ENCODE peak calls at places on chromosomes 4 and X, in four cellular contexts. H, Z, K and E are unnamed samples.

GRCh38 chr4:8765084-8765483 is 106.6 kb downstream of the HMX1 start:
- DNase-seq in H (peak), Z (no peak), K (no peak), E (no peak)

GRCh38 chr4:38815879-38816782 is 11.5 kb upstream of the TLR1 start:
- DNase-seq in H (no peak), Z (no peak), K (no peak), E (peak)

GRCh38 chr4:178553201-178553600 is 1111.0 kb upstream of the AGA start:
- DNase-seq in H (no peak), Z (no peak), K (no peak), E (no peak)

GRCh38 chrX:107851215-107851614 is 25.5 kb downstream of the MID2 start:
- DNase-seq in H (no peak), Z (no peak), K (no peak), E (no peak)

GRCh38 chrX:118682258-118683014 is 45.0 kb upstream of the IL13RA1 start:
- DNase-seq in H (no peak), Z (no peak), K (no peak), E (no peak)

GRCh38 chrX:109841869-109842579 is 109.0 kb upstream of the ACSL4 start:
- DNase-seq in H (no peak), Z (no peak), K (peak), E (no peak)

GRCh38 chr4:26859762-26860156 is 882 bp upstream of the STIM2 start:
- DNase-seq in H (no peak), Z (no peak), K (no peak), E (no peak)

GRCh38 chrX:134761788-134762187 is 103.5 kb upstream of the PLAC1 start:
- DNase-seq in H (no peak), Z (peak), K (no peak), E (no peak)

GRCh38 chrX:150581093-150581775 is 12.8 kb downstream of the MTM1 start:
- DNase-seq in H (no peak), Z (no peak), K (no peak), E (no peak)

GRCh38 chr4:2436761-2437474 is 18.2 kb downstream of the CFAP99 start:
- DNase-seq in H (no peak), Z (no peak), K (no peak), E (no peak)

GRCh38 chrX:112704226-112704625 is 24.5 kb upstream of the LHFPL1 start:
- DNase-seq in H (no peak), Z (no peak), K (no peak), E (no peak)

GRCh38 chr4:44002368-44002767 is 446.2 kb downstream of the KCTD8 start:
- DNase-seq in H (no peak), Z (no peak), K (no peak), E (no peak)

GRCh38 chrX:39772057-39772832 is 325.5 kb downstream of the BCOR start:
- DNase-seq in H (peak), Z (no peak), K (peak), E (no peak)

GRCh38 chr4:153318696-153319320 is 25.7 kb upstream of the MND1 start:
- DNase-seq in H (no peak), Z (peak), K (peak), E (no peak)

GRCh38 chrX:124540474-124540873 is 194.1 kb downstream of the SH2D1A start:
- DNase-seq in H (no peak), Z (no peak), K (no peak), E (no peak)

GRCh38 chrX:123581586-123581985 is 151.3 kb downstream of the THOC2 start:
- DNase-seq in H (no peak), Z (no peak), K (no peak), E (no peak)

GRCh38 chrX:25869761-25870160 is 268.4 kb upstream of the MAGEB18 start:
- DNase-seq in H (no peak), Z (no peak), K (no peak), E (no peak)

GRCh38 chrX:153381684-153382532 is 19.2 kb downstream of the PNMA6E start:
- DNase-seq in H (no peak), Z (peak), K (peak), E (no peak)

GRCh38 chr4:20305976-20306375 is 54.3 kb downstream of the SLIT2 start:
- DNase-seq in H (no peak), Z (peak), K (no peak), E (no peak)

GRCh38 chrX:118116308-118117068 is at the start of gene KLHL13:
- DNase-seq in H (peak), Z (peak), K (peak), E (no peak)

GRCh38 chrX:10041383-10041782 is 74.2 kb downstream of the CLDN34 start:
- DNase-seq in H (no peak), Z (no peak), K (no peak), E (no peak)

GRCh38 chrX:16172391-16172790 is 5.1 kb downstream of the MAGEB17 start:
- DNase-seq in H (no peak), Z (no peak), K (no peak), E (no peak)

GRCh38 chr4:22962186-22962786 is 269.5 kb downstream of the GBA3 start:
- DNase-seq in H (no peak), Z (no peak), K (peak), E (no peak)

GRCh38 chr4:95764961-95765360 is 74.9 kb upstream of the PDHA2 start:
- DNase-seq in H (no peak), Z (no peak), K (no peak), E (no peak)

GRCh38 chr4:47490550-47490949 is 5.5 kb downstream of the ATP10D start:
- DNase-seq in H (no peak), Z (peak), K (peak), E (no peak)

GRCh38 chr4:3416270-3416669 is 25.5 kb upstream of the HGFAC start:
- DNase-seq in H (no peak), Z (no peak), K (no peak), E (no peak)

GRCh38 chrX:100207331-100208024 is 202.6 kb downstream of the PCDH19 start:
- DNase-seq in H (no peak), Z (no peak), K (no peak), E (no peak)

GRCh38 chrX:291411-291901 is 10.3 kb downstream of the PLCXD1 start:
- DNase-seq in H (no peak), Z (no peak), K (no peak), E (no peak)

GRCh38 chr4:187172340-187172761 is 448.7 kb upstream of the FAT1 start:
- DNase-seq in H (no peak), Z (peak), K (no peak), E (no peak)

GRCh38 chrX:151393514-151393913 is 3.5 kb upstream of the VMA21 start:
- DNase-seq in H (peak), Z (no peak), K (no peak), E (no peak)

GRCh38 chrX:65516756-65517155 is 17.8 kb downstream of the LAS1L start:
- DNase-seq in H (no peak), Z (no peak), K (no peak), E (no peak)

GRCh38 chr4:153963216-153963615 is 174.3 kb upstream of the SFRP2 start:
- DNase-seq in H (no peak), Z (no peak), K (no peak), E (no peak)

GRCh38 chr4:80006935-80007744 is 65.9 kb downstream of the ANTXR2 start:
- DNase-seq in H (no peak), Z (peak), K (peak), E (no peak)

GRCh38 chr4:108034560-108034959 is 44.9 kb downstream of the HADH start:
- DNase-seq in H (no peak), Z (no peak), K (no peak), E (no peak)

GRCh38 chrX:18012974-18013373 is 151.9 kb upstream of the RAI2 start:
- DNase-seq in H (no peak), Z (no peak), K (no peak), E (no peak)

GRCh38 chrX:65932173-65933084 is 107.5 kb downstream of the VSIG4 start:
- DNase-seq in H (peak), Z (peak), K (peak), E (no peak)

GRCh38 chr4:26197018-26197779 is 123.6 kb upstream of the RBPJ start:
- DNase-seq in H (no peak), Z (no peak), K (no peak), E (peak)

GRCh38 chr4:150305995-150306394 is 227.8 kb downstream of the DCLK2 start:
- DNase-seq in H (no peak), Z (no peak), K (no peak), E (no peak)
- TF ChIP-seq USF1 in H (no peak), Z (no peak), K (no peak), E (no peak)

GRCh38 chr4:139470295-139470694 is 16.4 kb downstream of the RAB33B start:
- DNase-seq in H (no peak), Z (no peak), K (no peak), E (no peak)

GRCh38 chr4:139469216-139469615 is 15.3 kb downstream of the RAB33B start:
- DNase-seq in H (no peak), Z (no peak), K (no peak), E (no peak)

GRCh38 chr4:139469869-139470268 is 15.9 kb downstream of the RAB33B start:
- DNase-seq in H (no peak), Z (no peak), K (no peak), E (no peak)

GRCh38 chr4:139461022-139461421 is 7.1 kb downstream of the RAB33B start:
- DNase-seq in H (peak), Z (peak), K (peak), E (no peak)

DNA sequence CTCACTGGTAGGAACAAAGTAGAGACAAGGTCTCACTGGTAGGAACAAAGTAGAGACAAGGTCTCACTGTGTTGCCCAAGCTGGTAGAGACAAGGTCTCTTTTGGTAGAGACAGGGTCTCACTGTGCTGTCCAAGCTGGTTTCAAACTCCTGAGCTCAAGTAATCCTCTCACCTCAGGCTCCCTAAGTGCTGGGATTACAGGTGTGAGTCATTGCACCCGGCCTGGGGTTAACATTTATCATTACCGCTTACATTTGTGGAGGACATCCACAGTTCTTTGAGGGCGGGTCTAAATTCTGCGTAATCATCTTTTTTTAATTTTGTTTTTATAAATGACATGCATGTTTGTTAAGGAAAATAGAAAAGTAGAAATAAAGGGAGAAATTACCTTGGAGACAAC is 12.0 kb downstream of the RAB33B start:
- DNase-seq in H (no peak), Z (no peak), K (no peak), E (no peak)
- TF ChIP-seq USF1 in H (no peak), Z (no peak), K (no peak), E (no peak)

GRCh38 chr4:32858971-32859370 is 2138.8 kb downstream of the PCDH7 start:
- DNase-seq in H (no peak), Z (no peak), K (no peak), E (no peak)
- TF ChIP-seq USF1 in H (no peak), Z (no peak), K (no peak), E (no peak)

GRCh38 chr4:6023766-6024165 is 5.5 kb upstream of the C4orf50 start:
- DNase-seq in H (no peak), Z (no peak), K (no peak), E (no peak)

GRCh38 chr4:6027392-6027791 is 9.2 kb upstream of the C4orf50 start:
- DNase-seq in H (no peak), Z (no peak), K (no peak), E (no peak)

GRCh38 chr4:6022607-6023288 is 4.5 kb upstream of the C4orf50 start:
- DNase-seq in H (no peak), Z (no peak), K (no peak), E (no peak)

GRCh38 chr4:6021831-6022606 is 3.8 kb upstream of the C4orf50 start:
- DNase-seq in H (no peak), Z (no peak), K (no peak), E (no peak)

GRCh38 chr4:6024450-6024960 is 6.3 kb upstream of the C4orf50 start:
- DNase-seq in H (no peak), Z (no peak), K (no peak), E (no peak)
- TF ChIP-seq USF1 in H (no peak), Z (no peak), K (no peak), E (no peak)

DNA sequence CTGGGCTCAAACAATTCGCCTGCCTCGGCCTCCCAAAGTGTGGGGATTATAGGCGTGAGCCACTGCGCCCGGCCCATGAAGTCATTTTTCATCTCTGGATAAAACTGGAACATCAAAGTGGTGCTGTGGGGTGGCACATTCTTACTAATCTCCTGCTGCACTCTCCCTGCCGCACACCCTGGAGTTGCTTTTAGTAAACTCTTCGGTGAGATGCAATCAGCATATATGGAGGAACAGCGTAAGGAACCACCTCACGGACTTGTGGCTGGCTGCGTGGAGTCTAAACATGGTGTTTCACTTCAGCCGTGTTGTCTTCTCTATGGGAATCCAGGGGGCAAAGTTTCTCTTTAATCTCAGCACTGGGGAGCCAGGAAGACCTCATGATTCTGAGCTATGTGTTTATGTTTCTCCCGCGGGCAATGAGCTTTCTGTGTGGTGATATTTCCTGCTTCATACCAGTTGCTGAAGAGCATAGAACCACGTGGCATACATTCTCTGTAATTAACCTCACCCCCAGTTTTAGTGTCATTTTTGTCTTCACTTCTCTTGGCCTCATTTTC is 2.1 kb upstream of the RHOH start:
- DNase-seq in H (no peak), Z (peak), K (no peak), E (no peak)
- TF ChIP-seq USF1 in H (no peak), Z (no peak), K (no peak), E (no peak)

GRCh38 chr4:77845929-77846328 is 16.7 kb upstream of the MRPL1 start:
- DNase-seq in H (no peak), Z (no peak), K (no peak), E (no peak)

GRCh38 chr4:77845400-77845799 is 17.2 kb upstream of the MRPL1 start:
- DNase-seq in H (no peak), Z (no peak), K (no peak), E (no peak)

GRCh38 chr4:77849278-77849965 is 13.2 kb upstream of the MRPL1 start:
- DNase-seq in H (no peak), Z (no peak), K (no peak), E (no peak)

GRCh38 chr4:77843628-77844027 is 19.0 kb upstream of the MRPL1 start:
- DNase-seq in H (no peak), Z (no peak), K (no peak), E (no peak)

GRCh38 chr4:77844363-77844762 is 18.3 kb upstream of the MRPL1 start:
- DNase-seq in H (no peak), Z (no peak), K (no peak), E (no peak)
- TF ChIP-seq USF1 in H (no peak), Z (no peak), K (no peak), E (no peak)

GRCh38 chr4:151676301-151676700 is 84.5 kb downstream of the GATB start:
- DNase-seq in H (no peak), Z (no peak), K (no peak), E (no peak)
- TF ChIP-seq USF1 in H (no peak), Z (no peak), K (no peak), E (no peak)